ENCODE peak calls at places on chromosomes 2 and 18, in nine cellular contexts. B is sigmoid colon, C is stomach, I is breast epithelium, V is suprapubic skin, W is heart left ventricle, A is ovary, O is A549, Q is HepG2. U is an unnamed sample.
A peak's percentile ranks its signal among the peaks of the same experiment; 100 is the strongest.

GRCh38 chr2:153940511-153940910 is 68.8 kb downstream of the GALNT13 start:
- DNase-seq in B (no peak), C (no peak), I (no peak), V (no peak), W (no peak), A (no peak), O (no peak), Q (no peak), U (no peak)

GRCh38 chr2:43223412-43224040 is 2.9 kb downstream of the ZFP36L2 start:
- DNase-seq in B (no peak), C (no peak), I (no peak), V (no peak), W (no peak), A (no peak), O (no peak), Q (no peak), U (peak; percentile 5)

GRCh38 chr2:39095624-39096023 is 25.2 kb downstream of the SOS1 start:
- DNase-seq in B (no peak), C (no peak), I (no peak), V (no peak), W (no peak), A (no peak), O (no peak), Q (no peak), U (no peak)

GRCh38 chr2:219522111-219523030 is 8.1 kb downstream of the ASIC4 start:
- DNase-seq in B (peak; percentile 80), C (no peak), I (no peak), V (no peak), W (no peak), A (peak; percentile 60), O (no peak), Q (no peak), U (no peak)

GRCh38 chr2:69111036-69111435 is 98.1 kb downstream of the ANTXR1 start:
- DNase-seq in B (no peak), C (no peak), I (no peak), V (no peak), W (no peak), A (no peak), O (no peak), Q (no peak), U (no peak)

GRCh38 chr2:460861-461260 is 173.0 kb upstream of the ALKAL2 start:
- DNase-seq in B (no peak), C (no peak), I (no peak), V (no peak), W (no peak), A (no peak), O (no peak), Q (no peak), U (no peak)

GRCh38 chr2:237859533-237860272 is at the start of gene RAMP1:
- DNase-seq in B (peak; percentile 79), C (no peak), I (no peak), V (no peak), W (peak; percentile 70), A (no peak), O (no peak), Q (no peak), U (no peak)

GRCh38 chr2:5976626-5977025 is 284.4 kb downstream of the SOX11 start:
- DNase-seq in B (no peak), C (no peak), I (no peak), V (no peak), W (no peak), A (no peak), O (no peak), Q (no peak), U (no peak)

GRCh38 chr2:226477221-226478120 is 322.1 kb downstream of the IRS1 start:
- DNase-seq in B (peak; percentile 85), C (no peak), I (no peak), V (no peak), W (no peak), A (peak; percentile 28), O (no peak), Q (no peak), U (no peak)

GRCh38 chr2:26573241-26573925 is 67.8 kb downstream of the CIB4 start:
- DNase-seq in B (peak; percentile 57), C (no peak), I (no peak), V (no peak), W (peak; percentile 46), A (no peak), O (no peak), Q (no peak), U (peak; percentile 33)

GRCh38 chr2:695111-695510 is 17.9 kb upstream of the TMEM18 start:
- DNase-seq in B (no peak), C (peak; percentile 80), I (no peak), V (no peak), W (no peak), A (peak; percentile 43), O (no peak), Q (no peak), U (no peak)

GRCh38 chr2:102498414-102498813 is 25.4 kb downstream of the SLC9A4 start:
- DNase-seq in B (no peak), C (no peak), I (no peak), V (no peak), W (no peak), A (no peak), O (no peak), Q (no peak), U (no peak)

GRCh38 chr2:120653026-120653425 is 82.6 kb upstream of the GLI2 start:
- DNase-seq in B (no peak), C (no peak), I (no peak), V (no peak), W (no peak), A (no peak), O (no peak), Q (no peak), U (no peak)

GRCh38 chr2:205758498-205758897 is 76.2 kb downstream of the NRP2 start:
- DNase-seq in B (no peak), C (no peak), I (no peak), V (no peak), W (no peak), A (no peak), O (no peak), Q (no peak), U (no peak)
- TF ChIP-seq POLR2A in B (no peak), C (no peak), I (no peak), V (no peak), W (no peak), A (no peak), O (no peak), Q (no peak), U (no peak)

GRCh38 chr2:24985406-24985805 is 13.7 kb upstream of the DNAJC27 start:
- DNase-seq in B (no peak), C (no peak), I (no peak), V (no peak), W (no peak), A (no peak), O (no peak), Q (no peak), U (no peak)
- H3K27ac ChIP-seq in B (peak overlapping the region; percentile 18), C (no peak overlapping the region), I (no peak overlapping the region), V (no peak overlapping the region), W (peak overlapping the region; percentile 58), A (peak overlapping the region; percentile 20), O (no peak overlapping the region), Q (no peak overlapping the region), U (no peak overlapping the region)

DNA sequence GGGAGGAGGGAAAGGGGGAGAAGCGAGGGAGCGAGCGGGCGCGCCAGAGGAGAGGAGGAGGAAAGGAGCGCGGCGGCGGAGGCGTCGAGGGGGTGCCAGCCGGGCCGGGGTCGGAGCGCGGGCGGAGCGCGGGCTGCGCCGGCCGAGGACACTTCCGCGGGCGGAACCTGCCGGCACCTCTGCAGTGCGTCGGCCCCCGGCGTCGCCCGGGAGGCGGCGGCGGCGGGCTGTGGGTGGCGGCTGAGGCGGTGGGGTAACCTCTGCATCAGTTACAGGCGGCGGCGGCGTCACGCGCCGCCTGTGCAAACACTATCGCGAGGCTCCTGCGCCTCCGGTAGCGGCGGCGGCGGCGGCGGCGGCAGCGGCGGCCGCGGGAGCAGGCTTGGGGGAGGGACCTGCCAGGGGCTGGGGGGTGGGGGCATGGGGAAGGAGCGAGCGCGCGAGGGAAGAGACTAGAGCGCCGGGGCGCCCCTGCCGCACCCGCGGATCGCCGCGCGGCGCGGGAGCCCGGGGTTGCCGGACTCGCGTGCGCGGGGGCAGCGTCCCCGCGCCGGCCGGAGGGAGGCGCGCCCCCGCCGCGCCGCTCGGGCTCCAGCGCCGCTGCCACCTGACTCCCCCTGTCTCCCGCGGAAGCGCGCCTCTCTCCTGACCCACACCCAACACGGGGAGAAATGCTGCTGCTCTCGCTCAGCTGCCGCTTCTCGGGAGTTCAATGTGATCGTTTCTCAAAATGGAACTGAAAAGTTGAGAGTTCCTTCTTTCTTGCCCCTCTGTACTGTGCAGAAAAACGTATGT is at the start of gene TLK1:
- DNase-seq in B (peak; percentile 91), C (peak; percentile 77), I (peak; percentile 66), V (peak; percentile 82), W (peak; percentile 86), A (peak; percentile 79), O (peak; percentile 77), Q (peak; percentile 73), U (peak; percentile 87)
- TF ChIP-seq POLR2A in B (no peak), C (no peak), I (no peak), V (no peak), W (peak; percentile 24), A (peak; percentile 55), O (peak; percentile 53), Q (peak; percentile 72), U (peak; percentile 72)

GRCh38 chr18:55420665-55420964 is 167.4 kb downstream of the TCF4 start:
- DNase-seq in B (no peak), C (no peak), I (no peak), V (no peak), W (no peak), A (no peak), O (no peak), Q (no peak), U (no peak)

GRCh38 chr18:55422456-55423185 is 165.4 kb downstream of the TCF4 start:
- DNase-seq in B (peak; percentile 72), C (no peak), I (no peak), V (no peak), W (peak; percentile 55), A (peak; percentile 67), O (no peak), Q (no peak), U (no peak)

GRCh38 chr18:55420977-55421611 is 166.9 kb downstream of the TCF4 start:
- DNase-seq in B (no peak), C (no peak), I (no peak), V (no peak), W (no peak), A (no peak), O (no peak), Q (no peak), U (no peak)

GRCh38 chr18:55419939-55420664 is 167.9 kb downstream of the TCF4 start:
- DNase-seq in B (no peak), C (no peak), I (no peak), V (no peak), W (no peak), A (no peak), O (no peak), Q (no peak), U (no peak)

DNA sequence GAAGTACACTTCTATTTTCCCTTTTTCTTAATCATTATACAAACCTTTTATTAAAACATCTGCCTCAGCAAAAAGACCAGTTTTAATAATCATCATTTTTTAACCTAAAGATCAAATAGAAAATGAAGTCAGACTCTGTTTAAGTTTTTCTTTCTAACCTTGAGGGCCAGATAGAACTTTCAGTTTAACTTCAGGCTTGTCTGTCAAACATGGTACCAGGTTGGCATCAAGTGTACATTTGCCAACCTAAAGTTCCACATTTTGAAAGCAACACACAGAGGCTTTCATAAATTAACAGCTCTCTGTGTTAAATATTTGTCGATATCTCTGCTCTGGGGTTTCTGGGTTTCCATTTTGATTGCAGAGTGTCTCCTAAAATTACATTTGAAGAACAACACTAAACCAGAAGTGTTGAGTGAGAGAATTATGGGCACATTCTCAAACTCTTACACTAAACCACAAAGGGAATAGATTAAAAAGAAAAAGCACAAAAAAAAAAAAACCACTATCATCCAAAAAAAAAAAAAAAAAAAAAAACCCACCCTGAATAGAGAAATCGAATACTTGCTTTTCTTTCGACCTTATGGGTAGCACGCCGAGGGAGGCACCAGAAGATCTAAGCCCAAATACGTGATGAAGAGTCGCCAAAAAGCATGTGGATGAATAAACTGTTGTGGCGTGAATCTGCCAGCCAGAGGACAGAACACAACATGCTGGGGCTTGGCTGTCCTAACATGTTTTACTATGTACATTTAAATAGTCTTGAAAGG is 166.2 kb downstream of the TCF4 start:
- DNase-seq in B (no peak), C (no peak), I (no peak), V (no peak), W (no peak), A (peak; percentile 44), O (no peak), Q (no peak), U (no peak)
- H3K27ac ChIP-seq in B (peak overlapping the region; percentile 67), C (peak overlapping the region; percentile 80), I (peak overlapping the region; percentile 86), V (peak overlapping the region; percentile 85), W (peak overlapping the region; percentile 91), A (peak overlapping the region; percentile 64), O (no peak overlapping the region), Q (no peak overlapping the region), U (peak overlapping the region; percentile 19)

U was measured in right lobe of liver.